ENCODE peak calls at places on chromosomes 13 and 19, in six cellular contexts. R, N, C, T, D and E are unnamed samples.

GRCh38 chr19:51271015-51271600 is 20.2 kb downstream of the SIGLECL1 start:
- DNase-seq in N (no peak), T (no peak), R (no peak), C (no peak), D (no peak), E (no peak)

GRCh38 chr13:40236566-40237168 is 429.8 kb downstream of the FOXO1 start:
- DNase-seq in R (peak; percentile 76), T (no peak), D (no peak), N (no peak), C (no peak), E (no peak)

GRCh38 chr13:112032186-112032835 is 34.6 kb upstream of the SOX1 start:
- DNase-seq in T (no peak), C (no peak), D (no peak), R (no peak), N (no peak), E (no peak)

GRCh38 chr13:95970878-95971277 is 82.3 kb downstream of the UGGT2 start:
- DNase-seq in C (no peak), N (no peak), T (no peak), D (no peak), R (no peak), E (peak; percentile 23)

GRCh38 chr19:52660981-52661380 is 22.8 kb upstream of the ZNF83 start:
- DNase-seq in R (no peak), N (no peak), T (no peak), C (no peak), D (no peak), E (no peak)

GRCh38 chr19:3545669-3546034 is 6.7 kb downstream of the TEKTIP1 start:
- DNase-seq in T (no peak), C (no peak), N (no peak), D (no peak), R (no peak), E (no peak)

GRCh38 chr19:4600082-4600481 is 39.2 kb upstream of the TNFAIP8L1 start:
- DNase-seq in N (no peak), C (no peak), T (no peak), D (no peak), R (no peak), E (no peak)

GRCh38 chr13:24168392-24168750 is 7.9 kb downstream of the SPATA13 start:
- DNase-seq in D (no peak), N (no peak), R (no peak), C (no peak), T (no peak), E (no peak)

GRCh38 chr13:51420681-51421476 is 32.0 kb downstream of the INTS6 start:
- DNase-seq in R (no peak), C (no peak), N (no peak), T (no peak), D (no peak), E (no peak)